ENCODE peak calls at places on chromosomes 5 and 9, in nine cellular contexts. One of them, this sample, is unnamed.

GRCh38 chr9:80649001-80649420 is 1040.3 kb downstream of the TLE1 start:
- DNase-seq in germinal center: no peak
- DNase-seq in SK-N-MC: no peak
- DNase-seq in brain microvascular endothelial cell: peak; percentile 76
- DNase-seq in amniotic stem cell: peak; percentile 65
- DNase-seq in adipocyte: peak; percentile 90
- DNase-seq in testis: peak; percentile 23
- DNase-seq in GDM1: no peak
- DNase-seq in OCI-LY7: no peak
- DNase-seq in this sample: peak; percentile 32

GRCh38 chr5:65907138-65907537 is 19.2 kb upstream of the ERBIN start:
- DNase-seq in germinal center: no peak
- DNase-seq in SK-N-MC: no peak
- DNase-seq in brain microvascular endothelial cell: no peak
- DNase-seq in amniotic stem cell: peak; percentile 3
- DNase-seq in adipocyte: peak; percentile 75
- DNase-seq in testis: no peak
- DNase-seq in GDM1: no peak
- DNase-seq in OCI-LY7: no peak
- DNase-seq in this sample: no peak

GRCh38 chr5:148314187-148314586 is 2.0 kb downstream of the SPINK7 start:
- DNase-seq in germinal center: no peak
- DNase-seq in SK-N-MC: no peak
- DNase-seq in brain microvascular endothelial cell: no peak
- DNase-seq in amniotic stem cell: no peak
- DNase-seq in adipocyte: no peak
- DNase-seq in testis: no peak
- DNase-seq in GDM1: no peak
- DNase-seq in OCI-LY7: no peak
- DNase-seq in this sample: no peak

GRCh38 chr9:35675732-35676392 is 2.1 kb downstream of the CA9 start:
- DNase-seq in germinal center: peak; percentile 35
- DNase-seq in SK-N-MC: no peak
- DNase-seq in brain microvascular endothelial cell: no peak
- DNase-seq in amniotic stem cell: no peak
- DNase-seq in adipocyte: peak; percentile 50
- DNase-seq in testis: peak; percentile 57
- DNase-seq in GDM1: no peak
- DNase-seq in OCI-LY7: no peak
- DNase-seq in this sample: no peak

GRCh38 chr9:117153021-117153420 is 261.8 kb downstream of the ASTN2 start:
- DNase-seq in germinal center: no peak
- DNase-seq in SK-N-MC: no peak
- DNase-seq in brain microvascular endothelial cell: no peak
- DNase-seq in amniotic stem cell: no peak
- DNase-seq in adipocyte: no peak
- DNase-seq in testis: no peak
- DNase-seq in GDM1: no peak
- DNase-seq in OCI-LY7: no peak
- DNase-seq in this sample: no peak

GRCh38 chr9:113933188-113933587 is 57.1 kb downstream of the ZNF618 start:
- DNase-seq in germinal center: no peak
- DNase-seq in SK-N-MC: no peak
- DNase-seq in brain microvascular endothelial cell: peak; percentile 25
- DNase-seq in amniotic stem cell: no peak
- DNase-seq in adipocyte: no peak
- DNase-seq in testis: no peak
- DNase-seq in GDM1: no peak
- DNase-seq in OCI-LY7: no peak
- DNase-seq in this sample: peak; percentile 86

GRCh38 chr5:139561655-139562451 is 714 bp downstream of the UBE2D2 start:
- DNase-seq in germinal center: peak; percentile 57
- DNase-seq in SK-N-MC: no peak
- DNase-seq in brain microvascular endothelial cell: no peak
- DNase-seq in amniotic stem cell: no peak
- DNase-seq in adipocyte: peak; percentile 76
- DNase-seq in testis: peak; percentile 49
- DNase-seq in GDM1: peak; percentile 34
- DNase-seq in OCI-LY7: peak; percentile 71
- DNase-seq in this sample: peak; percentile 54

GRCh38 chr9:21856301-21857094 is 54.1 kb downstream of the MTAP start:
- DNase-seq in germinal center: no peak
- DNase-seq in SK-N-MC: no peak
- DNase-seq in brain microvascular endothelial cell: no peak
- DNase-seq in amniotic stem cell: no peak
- DNase-seq in adipocyte: peak; percentile 24
- DNase-seq in testis: no peak
- DNase-seq in GDM1: no peak
- DNase-seq in OCI-LY7: no peak
- DNase-seq in this sample: no peak

GRCh38 chr5:103354446-103354845 is 95.9 kb downstream of the MACIR start:
- DNase-seq in germinal center: no peak
- DNase-seq in SK-N-MC: no peak
- DNase-seq in brain microvascular endothelial cell: no peak
- DNase-seq in amniotic stem cell: no peak
- DNase-seq in adipocyte: no peak
- DNase-seq in testis: no peak
- DNase-seq in GDM1: no peak
- DNase-seq in OCI-LY7: no peak
- DNase-seq in this sample: no peak

GRCh38 chr5:54844905-54845566 is 140.4 kb downstream of the ESM1 start:
- DNase-seq in germinal center: peak; percentile 10
- DNase-seq in SK-N-MC: peak; percentile 93
- DNase-seq in brain microvascular endothelial cell: no peak
- DNase-seq in amniotic stem cell: peak; percentile 68
- DNase-seq in adipocyte: peak; percentile 93
- DNase-seq in testis: no peak
- DNase-seq in GDM1: no peak
- DNase-seq in OCI-LY7: peak; percentile 70
- DNase-seq in this sample: no peak

GRCh38 chr5:134506054-134507039 is 19.1 kb upstream of the JADE2 start:
- DNase-seq in germinal center: no peak
- DNase-seq in SK-N-MC: no peak
- DNase-seq in brain microvascular endothelial cell: no peak
- DNase-seq in amniotic stem cell: no peak
- DNase-seq in adipocyte: no peak
- DNase-seq in testis: peak; percentile 74
- DNase-seq in GDM1: no peak
- DNase-seq in OCI-LY7: no peak
- DNase-seq in this sample: peak; percentile 94

This sample was measured in adrenal gland.